ENCODE peak calls at places on chromosomes 11 and 22, in eight cellular contexts. E, C, D, P, O, Q, I and N are unnamed samples.

GRCh38 chr11:47487421-47487820 is 38.5 kb upstream of the RAPSN start:
- DNase-seq in D (no peak), O (no peak), Q (no peak), E (no peak), C (no peak), I (no peak), P (no peak), N (no peak)

GRCh38 chr22:46312056-46312455 is 15.4 kb downstream of the GTSE1 start:
- DNase-seq in D (no peak), E (no peak), Q (no peak), I (no peak), C (no peak), O (no peak), P (no peak), N (no peak)

GRCh38 chr22:35477911-35478582 is 62.6 kb upstream of the RASD2 start:
- DNase-seq in E (peak), I (no peak), Q (no peak), C (peak), P (peak), D (peak), O (no peak), N (no peak)

GRCh38 chr11:2314525-2315394 is 12.9 kb downstream of the TSPAN32 start:
- DNase-seq in O (peak), D (no peak), P (peak), Q (no peak), C (no peak), I (peak), E (peak), N (no peak)

GRCh38 chr11:20289732-20290131 is 73.8 kb upstream of the HTATIP2 start:
- DNase-seq in D (no peak), O (no peak), Q (no peak), I (no peak), C (no peak), E (no peak), P (no peak), N (no peak)

GRCh38 chr11:65041206-65042035 is at the start of gene SAC3D1:
- DNase-seq in D (peak), E (no peak), Q (no peak), C (peak), P (no peak), I (no peak), O (no peak), N (no peak)

GRCh38 chr11:34185926-34186841 is 80.8 kb downstream of the NAT10 start:
- DNase-seq in C (no peak), P (no peak), I (no peak), E (no peak), D (no peak), O (peak), Q (no peak), N (no peak)

GRCh38 chr11:112118176-112118575 is 31.5 kb downstream of the SDHD start:
- DNase-seq in Q (no peak), D (no peak), C (no peak), O (no peak), E (no peak), P (no peak), I (no peak), N (no peak)

GRCh38 chr11:67287355-67288197 is 1.5 kb upstream of the ANKRD13D start:
- DNase-seq in Q (no peak), I (no peak), P (no peak), O (no peak), E (no peak), D (no peak), C (no peak), N (no peak)

GRCh38 chr11:2843551-2843950 is 42.0 kb downstream of the CDKN1C start:
- DNase-seq in D (no peak), E (no peak), Q (no peak), P (no peak), C (no peak), I (no peak), O (no peak), N (no peak)

GRCh38 chr11:69044111-69045013 is 4.4 kb upstream of the TPCN2 start:
- DNase-seq in P (peak), O (peak), D (peak), C (peak), Q (peak), I (peak), E (peak), N (no peak)

GRCh38 chr22:44671742-44672141 is 30.3 kb upstream of the PRR5 start:
- DNase-seq in P (no peak), E (peak), C (no peak), I (no peak), O (no peak), D (no peak), Q (no peak), N (no peak)